ENCODE peak calls at places on chromosomes 16 and 17, in ten cellular contexts. One of them, this sample, is unnamed.
A peak's percentile ranks its signal among the peaks of the same experiment; 100 is the strongest.

GRCh38 chr17:12040478-12040877 is 19.8 kb downstream of the MAP2K4 start:
- DNase-seq in colonic mucosa: no peak
- DNase-seq in HCT116: no peak
- DNase-seq in H9: no peak
- DNase-seq in hepatocyte: no peak
- DNase-seq in IMR-90: peak; percentile 23
- DNase-seq in RWPE1: peak; percentile 40
- DNase-seq in brain microvascular endothelial cell: no peak
- DNase-seq in mammary epithelial cell: peak; percentile 61
- DNase-seq in A549: no peak
- DNase-seq in this sample: no peak

GRCh38 chr16:4116328-4117249 is at the start of gene ADCY9:
- DNase-seq in colonic mucosa: peak; percentile 73
- DNase-seq in HCT116: peak; percentile 16
- DNase-seq in H9: peak; percentile 80
- DNase-seq in hepatocyte: peak; percentile 93
- DNase-seq in IMR-90: peak; percentile 73
- DNase-seq in RWPE1: peak; percentile 90
- DNase-seq in brain microvascular endothelial cell: no peak
- DNase-seq in mammary epithelial cell: peak; percentile 53
- DNase-seq in A549: peak; percentile 69
- DNase-seq in this sample: peak; percentile 84

GRCh38 chr17:49952209-49952911 is 16.6 kb upstream of the DLX4 start:
- DNase-seq in colonic mucosa: peak; percentile 85
- DNase-seq in HCT116: peak; percentile 76
- DNase-seq in H9: peak; percentile 93
- DNase-seq in hepatocyte: peak; percentile 88
- DNase-seq in IMR-90: peak; percentile 40
- DNase-seq in RWPE1: peak; percentile 84
- DNase-seq in brain microvascular endothelial cell: peak; percentile 58
- DNase-seq in mammary epithelial cell: peak; percentile 66
- DNase-seq in A549: peak; percentile 85
- DNase-seq in this sample: peak; percentile 96

GRCh38 chr17:80476877-80477646 is 655 bp upstream of the NPTX1 start:
- DNase-seq in colonic mucosa: no peak
- DNase-seq in HCT116: no peak
- DNase-seq in H9: no peak
- DNase-seq in hepatocyte: no peak
- DNase-seq in IMR-90: no peak
- DNase-seq in RWPE1: no peak
- DNase-seq in brain microvascular endothelial cell: no peak
- DNase-seq in mammary epithelial cell: no peak
- DNase-seq in A549: peak; percentile 54
- DNase-seq in this sample: peak; percentile 91

GRCh38 chr17:38747385-38748328 is 479 bp downstream of the PCGF2 start:
- DNase-seq in colonic mucosa: peak; percentile 71
- DNase-seq in HCT116: no peak
- DNase-seq in H9: no peak
- DNase-seq in hepatocyte: peak; percentile 71
- DNase-seq in IMR-90: no peak
- DNase-seq in RWPE1: no peak
- DNase-seq in brain microvascular endothelial cell: no peak
- DNase-seq in mammary epithelial cell: peak; percentile 11
- DNase-seq in A549: peak; percentile 42
- DNase-seq in this sample: peak; percentile 56

GRCh38 chr16:78562156-78562555 is 462.7 kb downstream of the WWOX start:
- DNase-seq in colonic mucosa: no peak
- DNase-seq in HCT116: no peak
- DNase-seq in H9: no peak
- DNase-seq in hepatocyte: no peak
- DNase-seq in IMR-90: no peak
- DNase-seq in RWPE1: no peak
- DNase-seq in brain microvascular endothelial cell: no peak
- DNase-seq in mammary epithelial cell: no peak
- DNase-seq in A549: no peak
- DNase-seq in this sample: no peak

GRCh38 chr17:65850486-65850885 is 289.0 kb upstream of the AXIN2 start:
- DNase-seq in colonic mucosa: no peak
- DNase-seq in HCT116: peak; percentile 8
- DNase-seq in H9: no peak
- DNase-seq in hepatocyte: no peak
- DNase-seq in IMR-90: peak; percentile 29
- DNase-seq in RWPE1: no peak
- DNase-seq in brain microvascular endothelial cell: peak; percentile 9
- DNase-seq in mammary epithelial cell: peak; percentile 42
- DNase-seq in A549: peak; percentile 31
- DNase-seq in this sample: no peak

GRCh38 chr17:4148611-4149308 is 5.8 kb downstream of the CYB5D2 start:
- DNase-seq in colonic mucosa: no peak
- DNase-seq in HCT116: no peak
- DNase-seq in H9: no peak
- DNase-seq in hepatocyte: no peak
- DNase-seq in IMR-90: no peak
- DNase-seq in RWPE1: no peak
- DNase-seq in brain microvascular endothelial cell: no peak
- DNase-seq in mammary epithelial cell: no peak
- DNase-seq in A549: no peak
- DNase-seq in this sample: no peak

GRCh38 chr16:89574681-89575246 is 794 bp upstream of the CPNE7 start:
- DNase-seq in colonic mucosa: peak; percentile 57
- DNase-seq in HCT116: peak; percentile 57
- DNase-seq in H9: peak; percentile 85
- DNase-seq in hepatocyte: peak; percentile 88
- DNase-seq in IMR-90: peak; percentile 61
- DNase-seq in RWPE1: peak; percentile 70
- DNase-seq in brain microvascular endothelial cell: no peak
- DNase-seq in mammary epithelial cell: peak; percentile 41
- DNase-seq in A549: peak; percentile 84
- DNase-seq in this sample: no peak

GRCh38 chr16:28311913-28312312 is 19.6 kb downstream of the SBK1 start:
- DNase-seq in colonic mucosa: no peak
- DNase-seq in HCT116: no peak
- DNase-seq in H9: no peak
- DNase-seq in hepatocyte: no peak
- DNase-seq in IMR-90: no peak
- DNase-seq in RWPE1: no peak
- DNase-seq in brain microvascular endothelial cell: no peak
- DNase-seq in mammary epithelial cell: no peak
- DNase-seq in A549: no peak
- DNase-seq in this sample: no peak

GRCh38 chr16:70152578-70153302 is 20.8 kb upstream of the CLEC18C start:
- DNase-seq in colonic mucosa: no peak
- DNase-seq in HCT116: no peak
- DNase-seq in H9: no peak
- DNase-seq in hepatocyte: peak; percentile 70
- DNase-seq in IMR-90: no peak
- DNase-seq in RWPE1: no peak
- DNase-seq in brain microvascular endothelial cell: no peak
- DNase-seq in mammary epithelial cell: no peak
- DNase-seq in A549: no peak
- DNase-seq in this sample: no peak

GRCh38 chr16:66885491-66885890 is 5.2 kb downstream of the PDP2 start:
- DNase-seq in colonic mucosa: no peak
- DNase-seq in HCT116: no peak
- DNase-seq in H9: no peak
- DNase-seq in hepatocyte: no peak
- DNase-seq in IMR-90: no peak
- DNase-seq in RWPE1: no peak
- DNase-seq in brain microvascular endothelial cell: no peak
- DNase-seq in mammary epithelial cell: no peak
- DNase-seq in A549: no peak
- DNase-seq in this sample: no peak

GRCh38 chr17:74085434-74085833 is 118.0 kb upstream of the RPL38 start:
- DNase-seq in colonic mucosa: no peak
- DNase-seq in HCT116: peak; percentile 37
- DNase-seq in H9: peak; percentile 55
- DNase-seq in hepatocyte: no peak
- DNase-seq in IMR-90: no peak
- DNase-seq in RWPE1: no peak
- DNase-seq in brain microvascular endothelial cell: no peak
- DNase-seq in mammary epithelial cell: no peak
- DNase-seq in A549: peak; percentile 57
- DNase-seq in this sample: peak; percentile 71
- TF ChIP-seq CTCF in colonic mucosa: no peak
- TF ChIP-seq CTCF in HCT116: peak; percentile 28
- TF ChIP-seq CTCF in H9: peak; percentile 74
- TF ChIP-seq CTCF in hepatocyte: peak; percentile 14
- TF ChIP-seq CTCF in IMR-90: no peak
- TF ChIP-seq CTCF in RWPE1: no peak
- TF ChIP-seq CTCF in brain microvascular endothelial cell: peak; percentile 25
- TF ChIP-seq CTCF in mammary epithelial cell: peak; percentile 11
- TF ChIP-seq CTCF in A549: no peak
- TF ChIP-seq CTCF in this sample: peak; percentile 94

DNA sequence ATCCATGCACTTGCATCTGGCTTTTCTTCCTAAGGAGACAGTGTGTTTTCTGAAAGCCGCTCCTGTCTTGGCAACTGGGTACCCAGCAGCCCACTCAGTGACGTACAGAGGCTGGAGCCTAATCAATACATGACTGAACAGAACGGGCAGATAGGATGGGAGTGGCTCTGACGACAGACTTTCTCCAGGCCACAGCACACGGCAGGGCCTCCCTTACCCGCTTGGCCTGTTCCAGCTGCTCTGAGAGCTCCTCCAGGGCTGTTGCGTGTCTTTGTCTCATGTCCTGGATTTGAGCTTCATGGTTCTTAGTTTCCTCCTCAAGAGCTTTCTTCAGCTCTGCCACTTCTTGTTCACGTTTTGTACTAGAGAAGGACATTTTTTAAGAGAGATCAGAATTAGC is 64.9 kb downstream of the NDEL1 start:
- DNase-seq in colonic mucosa: no peak
- DNase-seq in HCT116: no peak
- DNase-seq in H9: no peak
- DNase-seq in hepatocyte: no peak
- DNase-seq in IMR-90: no peak
- DNase-seq in RWPE1: no peak
- DNase-seq in brain microvascular endothelial cell: no peak
- DNase-seq in mammary epithelial cell: no peak
- DNase-seq in A549: no peak
- DNase-seq in this sample: no peak
- H3K27ac ChIP-seq in colonic mucosa: no peak overlapping the region
- H3K27ac ChIP-seq in HCT116: no peak overlapping the region
- H3K27ac ChIP-seq in H9: no peak overlapping the region
- H3K27ac ChIP-seq in hepatocyte: no peak overlapping the region
- H3K27ac ChIP-seq in IMR-90: no peak overlapping the region
- H3K27ac ChIP-seq in RWPE1: no peak overlapping the region
- H3K27ac ChIP-seq in brain microvascular endothelial cell: no peak overlapping the region
- H3K27ac ChIP-seq in mammary epithelial cell: no peak overlapping the region
- H3K27ac ChIP-seq in A549: no peak overlapping the region
- H3K27ac ChIP-seq in this sample: no peak overlapping the region

GRCh38 chr17:7405882-7406825 is 1.5 kb upstream of the NLGN2 start:
- DNase-seq in colonic mucosa: no peak
- DNase-seq in HCT116: no peak
- DNase-seq in H9: no peak
- DNase-seq in hepatocyte: no peak
- DNase-seq in IMR-90: no peak
- DNase-seq in RWPE1: no peak
- DNase-seq in brain microvascular endothelial cell: no peak
- DNase-seq in mammary epithelial cell: no peak
- DNase-seq in A549: no peak
- DNase-seq in this sample: no peak

GRCh38 chr17:7405413-7405881 is 1.6 kb upstream of the TMEM256 start:
- DNase-seq in colonic mucosa: no peak
- DNase-seq in HCT116: no peak
- DNase-seq in H9: no peak
- DNase-seq in hepatocyte: peak; percentile 40
- DNase-seq in IMR-90: no peak
- DNase-seq in RWPE1: no peak
- DNase-seq in brain microvascular endothelial cell: no peak
- DNase-seq in mammary epithelial cell: no peak
- DNase-seq in A549: no peak
- DNase-seq in this sample: peak; percentile 26

GRCh38 chr17:7403902-7404736 is at the start of gene TMEM256:
- DNase-seq in colonic mucosa: peak; percentile 99
- DNase-seq in HCT116: peak; percentile 98
- DNase-seq in H9: peak; percentile 100
- DNase-seq in hepatocyte: peak; percentile 99
- DNase-seq in IMR-90: peak; percentile 99
- DNase-seq in RWPE1: peak; percentile 97
- DNase-seq in brain microvascular endothelial cell: peak; percentile 99
- DNase-seq in mammary epithelial cell: peak; percentile 99
- DNase-seq in A549: peak; percentile 100
- DNase-seq in this sample: peak; percentile 98

GRCh38 chr17:7403043-7403901 is 625 bp downstream of the TMEM256 start:
- DNase-seq in colonic mucosa: peak; percentile 80
- DNase-seq in HCT116: peak; percentile 62
- DNase-seq in H9: no peak
- DNase-seq in hepatocyte: peak; percentile 85
- DNase-seq in IMR-90: no peak
- DNase-seq in RWPE1: peak; percentile 64
- DNase-seq in brain microvascular endothelial cell: no peak
- DNase-seq in mammary epithelial cell: no peak
- DNase-seq in A549: peak; percentile 38
- DNase-seq in this sample: peak; percentile 73

GRCh38 chr17:7404737-7405412 is 978 bp upstream of the TMEM256 start:
- DNase-seq in colonic mucosa: peak; percentile 55
- DNase-seq in HCT116: no peak
- DNase-seq in H9: peak; percentile 69
- DNase-seq in hepatocyte: no peak
- DNase-seq in IMR-90: no peak
- DNase-seq in RWPE1: no peak
- DNase-seq in brain microvascular endothelial cell: peak; percentile 32
- DNase-seq in mammary epithelial cell: no peak
- DNase-seq in A549: no peak
- DNase-seq in this sample: peak; percentile 64
- TF ChIP-seq CTCF in colonic mucosa: no peak
- TF ChIP-seq CTCF in HCT116: no peak
- TF ChIP-seq CTCF in H9: no peak
- TF ChIP-seq CTCF in hepatocyte: no peak
- TF ChIP-seq CTCF in IMR-90: no peak
- TF ChIP-seq CTCF in RWPE1: no peak
- TF ChIP-seq CTCF in brain microvascular endothelial cell: no peak
- TF ChIP-seq CTCF in mammary epithelial cell: no peak
- TF ChIP-seq CTCF in A549: no peak
- TF ChIP-seq CTCF in this sample: no peak

GRCh38 chr17:55609737-55610201 is 98.5 kb upstream of the SMIM36 start:
- DNase-seq in colonic mucosa: peak; percentile 30
- DNase-seq in HCT116: no peak
- DNase-seq in H9: no peak
- DNase-seq in hepatocyte: no peak
- DNase-seq in IMR-90: peak; percentile 60
- DNase-seq in RWPE1: no peak
- DNase-seq in brain microvascular endothelial cell: peak; percentile 30
- DNase-seq in mammary epithelial cell: no peak
- DNase-seq in A549: no peak
- DNase-seq in this sample: no peak
- H3K27ac ChIP-seq in colonic mucosa: no peak overlapping the region
- H3K27ac ChIP-seq in HCT116: no peak overlapping the region
- H3K27ac ChIP-seq in H9: no peak overlapping the region
- H3K27ac ChIP-seq in hepatocyte: no peak overlapping the region
- H3K27ac ChIP-seq in IMR-90: peak overlapping the region; percentile 46
- H3K27ac ChIP-seq in RWPE1: no peak overlapping the region
- H3K27ac ChIP-seq in brain microvascular endothelial cell: no peak overlapping the region
- H3K27ac ChIP-seq in mammary epithelial cell: no peak overlapping the region
- H3K27ac ChIP-seq in A549: no peak overlapping the region
- H3K27ac ChIP-seq in this sample: peak overlapping the region; percentile 14

This sample was measured in WERI-Rb-1.